ENCODE peak calls at places on chromosome 5, in seven cellular contexts. One of them, this sample, is unnamed.

GRCh38 chr5:179505636-179506261 is 44.6 kb upstream of the RUFY1 start:
- DNase-seq in transverse colon: no peak
- DNase-seq in choroid plexus epithelial cell: no peak
- DNase-seq in fibroblast of the aortic adventitia: no peak
- DNase-seq in uterus: no peak
- DNase-seq in left lung: no peak
- DNase-seq in glutamatergic neuron: no peak
- DNase-seq in this sample: no peak

GRCh38 chr5:4230531-4230904 is 634.9 kb downstream of the IRX1 start:
- DNase-seq in transverse colon: no peak
- DNase-seq in choroid plexus epithelial cell: no peak
- DNase-seq in fibroblast of the aortic adventitia: no peak
- DNase-seq in uterus: no peak
- DNase-seq in left lung: no peak
- DNase-seq in glutamatergic neuron: peak; percentile 35
- DNase-seq in this sample: peak; percentile 54

GRCh38 chr5:174724484-174725260 is at the start of gene MSX2:
- DNase-seq in transverse colon: peak; percentile 84
- DNase-seq in choroid plexus epithelial cell: peak; percentile 79
- DNase-seq in fibroblast of the aortic adventitia: peak; percentile 68
- DNase-seq in uterus: peak; percentile 66
- DNase-seq in left lung: peak; percentile 86
- DNase-seq in glutamatergic neuron: peak; percentile 87
- DNase-seq in this sample: peak; percentile 78

GRCh38 chr5:23466401-23466886 is 41.0 kb upstream of the PRDM9 start:
- DNase-seq in transverse colon: no peak
- DNase-seq in choroid plexus epithelial cell: peak; percentile 73
- DNase-seq in fibroblast of the aortic adventitia: no peak
- DNase-seq in uterus: no peak
- DNase-seq in left lung: no peak
- DNase-seq in glutamatergic neuron: no peak
- DNase-seq in this sample: no peak

GRCh38 chr5:168795943-168796342 is 216.8 kb upstream of the PANK3 start:
- DNase-seq in transverse colon: no peak
- DNase-seq in choroid plexus epithelial cell: no peak
- DNase-seq in fibroblast of the aortic adventitia: no peak
- DNase-seq in uterus: no peak
- DNase-seq in left lung: no peak
- DNase-seq in glutamatergic neuron: no peak
- DNase-seq in this sample: no peak

GRCh38 chr5:149921597-149921996 is 23.0 kb downstream of the PDE6A start:
- DNase-seq in transverse colon: no peak
- DNase-seq in choroid plexus epithelial cell: no peak
- DNase-seq in fibroblast of the aortic adventitia: no peak
- DNase-seq in uterus: no peak
- DNase-seq in left lung: no peak
- DNase-seq in glutamatergic neuron: no peak
- DNase-seq in this sample: no peak

GRCh38 chr5:111960466-111961215 is 203.6 kb upstream of the NREP start:
- DNase-seq in transverse colon: no peak
- DNase-seq in choroid plexus epithelial cell: peak; percentile 45
- DNase-seq in fibroblast of the aortic adventitia: peak; percentile 58
- DNase-seq in uterus: no peak
- DNase-seq in left lung: no peak
- DNase-seq in glutamatergic neuron: no peak
- DNase-seq in this sample: no peak

GRCh38 chr5:93791520-93791972 is 50.1 kb upstream of the POU5F2 start:
- DNase-seq in transverse colon: no peak
- DNase-seq in choroid plexus epithelial cell: peak; percentile 88
- DNase-seq in fibroblast of the aortic adventitia: peak; percentile 10
- DNase-seq in uterus: no peak
- DNase-seq in left lung: no peak
- DNase-seq in glutamatergic neuron: no peak
- DNase-seq in this sample: no peak

GRCh38 chr5:105263522-105263921 is 1700.9 kb upstream of the NUDT12 start:
- DNase-seq in transverse colon: no peak
- DNase-seq in choroid plexus epithelial cell: no peak
- DNase-seq in fibroblast of the aortic adventitia: no peak
- DNase-seq in uterus: no peak
- DNase-seq in left lung: no peak
- DNase-seq in glutamatergic neuron: no peak
- DNase-seq in this sample: no peak

GRCh38 chr5:2163940-2164490 is 281.3 kb upstream of the IRX4 start:
- DNase-seq in transverse colon: no peak
- DNase-seq in choroid plexus epithelial cell: no peak
- DNase-seq in fibroblast of the aortic adventitia: no peak
- DNase-seq in uterus: no peak
- DNase-seq in left lung: no peak
- DNase-seq in glutamatergic neuron: no peak
- DNase-seq in this sample: no peak

GRCh38 chr5:1892685-1893445 is 10.1 kb upstream of the IRX4 start:
- DNase-seq in transverse colon: no peak
- DNase-seq in choroid plexus epithelial cell: no peak
- DNase-seq in fibroblast of the aortic adventitia: no peak
- DNase-seq in uterus: no peak
- DNase-seq in left lung: no peak
- DNase-seq in glutamatergic neuron: no peak
- DNase-seq in this sample: no peak

GRCh38 chr5:151086905-151087360 is 6.1 kb upstream of the TNIP1 start:
- DNase-seq in transverse colon: peak; percentile 79
- DNase-seq in choroid plexus epithelial cell: no peak
- DNase-seq in fibroblast of the aortic adventitia: no peak
- DNase-seq in uterus: no peak
- DNase-seq in left lung: no peak
- DNase-seq in glutamatergic neuron: no peak
- DNase-seq in this sample: no peak

GRCh38 chr5:62093981-62094380 is 212.0 kb upstream of the KIF2A start:
- DNase-seq in transverse colon: no peak
- DNase-seq in choroid plexus epithelial cell: peak; percentile 39
- DNase-seq in fibroblast of the aortic adventitia: peak; percentile 49
- DNase-seq in uterus: no peak
- DNase-seq in left lung: peak; percentile 42
- DNase-seq in glutamatergic neuron: peak; percentile 47
- DNase-seq in this sample: peak; percentile 40

GRCh38 chr5:67414712-67415111 is 218.1 kb upstream of the CD180 start:
- DNase-seq in transverse colon: no peak
- DNase-seq in choroid plexus epithelial cell: peak; percentile 38
- DNase-seq in fibroblast of the aortic adventitia: peak; percentile 70
- DNase-seq in uterus: no peak
- DNase-seq in left lung: no peak
- DNase-seq in glutamatergic neuron: no peak
- DNase-seq in this sample: no peak

GRCh38 chr5:139696894-139697658 is 48.9 kb downstream of the CXXC5 start:
- DNase-seq in transverse colon: peak; percentile 59
- DNase-seq in choroid plexus epithelial cell: peak; percentile 90
- DNase-seq in fibroblast of the aortic adventitia: peak; percentile 84
- DNase-seq in uterus: peak; percentile 82
- DNase-seq in left lung: peak; percentile 70
- DNase-seq in glutamatergic neuron: no peak
- DNase-seq in this sample: no peak

GRCh38 chr5:177306674-177307543 is 3.3 kb downstream of the PRELID1 start:
- DNase-seq in transverse colon: no peak
- DNase-seq in choroid plexus epithelial cell: peak; percentile 95
- DNase-seq in fibroblast of the aortic adventitia: no peak
- DNase-seq in uterus: no peak
- DNase-seq in left lung: no peak
- DNase-seq in glutamatergic neuron: no peak
- DNase-seq in this sample: no peak

GRCh38 chr5:147659166-147659929 is 123.2 kb downstream of the JAKMIP2 start:
- DNase-seq in transverse colon: peak; percentile 38
- DNase-seq in choroid plexus epithelial cell: no peak
- DNase-seq in fibroblast of the aortic adventitia: no peak
- DNase-seq in uterus: no peak
- DNase-seq in left lung: no peak
- DNase-seq in glutamatergic neuron: no peak
- DNase-seq in this sample: no peak

DNA sequence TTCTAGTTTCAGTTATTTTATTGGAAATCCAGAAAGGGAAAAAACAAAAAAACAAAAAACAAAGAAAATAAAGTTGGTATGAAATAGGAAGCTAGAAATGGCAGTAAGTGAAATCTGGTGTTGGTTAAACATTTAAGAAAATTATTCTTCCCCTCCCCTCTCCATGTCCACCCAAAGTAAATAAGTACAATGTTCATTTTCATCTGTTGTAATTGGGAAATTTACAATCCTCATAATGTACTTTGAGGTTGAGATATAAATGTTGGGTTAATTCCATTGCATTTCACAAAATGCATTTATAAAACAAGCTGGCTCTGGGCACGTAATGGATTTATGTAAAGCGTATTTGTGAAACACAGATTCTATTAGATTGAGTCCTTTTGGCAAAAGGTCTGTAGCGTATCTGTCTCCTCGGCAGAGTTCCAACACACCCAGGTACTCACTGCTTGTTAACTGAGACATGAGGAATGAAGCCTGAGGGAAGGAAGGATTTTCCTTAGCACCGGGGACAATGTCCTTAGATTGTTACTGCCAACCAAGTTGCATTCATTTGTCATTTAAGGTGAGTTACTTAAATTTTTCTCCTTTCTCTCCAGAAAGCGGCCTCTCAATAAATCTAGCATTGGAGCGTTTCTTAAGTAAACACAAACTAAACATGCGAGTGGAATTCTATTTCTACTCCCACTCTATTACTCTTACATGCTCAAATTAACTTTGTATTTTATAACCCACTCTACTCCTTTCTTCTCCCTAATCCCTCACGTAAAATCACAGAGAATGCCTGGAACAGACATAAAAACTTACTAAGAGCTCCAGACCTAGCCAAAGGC is 912.3 kb upstream of the WWC1 start:
- DNase-seq in transverse colon: peak; percentile 47
- DNase-seq in choroid plexus epithelial cell: no peak
- DNase-seq in fibroblast of the aortic adventitia: no peak
- DNase-seq in uterus: no peak
- DNase-seq in left lung: no peak
- DNase-seq in glutamatergic neuron: no peak
- DNase-seq in this sample: no peak
- TF ChIP-seq CTCF in transverse colon: no peak
- TF ChIP-seq CTCF in choroid plexus epithelial cell: no peak
- TF ChIP-seq CTCF in fibroblast of the aortic adventitia: no peak
- TF ChIP-seq CTCF in uterus: no peak
- TF ChIP-seq CTCF in left lung: no peak
- TF ChIP-seq CTCF in glutamatergic neuron: no peak
- TF ChIP-seq CTCF in this sample: no peak

GRCh38 chr5:158756873-158757272 is 342.8 kb downstream of the EBF1 start:
- DNase-seq in transverse colon: no peak
- DNase-seq in choroid plexus epithelial cell: no peak
- DNase-seq in fibroblast of the aortic adventitia: peak; percentile 23
- DNase-seq in uterus: no peak
- DNase-seq in left lung: no peak
- DNase-seq in glutamatergic neuron: peak; percentile 27
- DNase-seq in this sample: no peak
- TF ChIP-seq CTCF in transverse colon: no peak
- TF ChIP-seq CTCF in choroid plexus epithelial cell: peak; percentile 22
- TF ChIP-seq CTCF in fibroblast of the aortic adventitia: peak; percentile 42
- TF ChIP-seq CTCF in uterus: no peak
- TF ChIP-seq CTCF in left lung: no peak
- TF ChIP-seq CTCF in glutamatergic neuron: peak; percentile 39
- TF ChIP-seq CTCF in this sample: peak; percentile 28

GRCh38 chr5:141639357-141640050 is 2.7 kb downstream of the RELL2 start:
- DNase-seq in transverse colon: no peak
- DNase-seq in choroid plexus epithelial cell: no peak
- DNase-seq in fibroblast of the aortic adventitia: no peak
- DNase-seq in uterus: no peak
- DNase-seq in left lung: no peak
- DNase-seq in glutamatergic neuron: no peak
- DNase-seq in this sample: no peak

GRCh38 chr5:141640698-141641097 is 3.9 kb downstream of the RELL2 start:
- DNase-seq in transverse colon: no peak
- DNase-seq in choroid plexus epithelial cell: no peak
- DNase-seq in fibroblast of the aortic adventitia: no peak
- DNase-seq in uterus: no peak
- DNase-seq in left lung: no peak
- DNase-seq in glutamatergic neuron: no peak
- DNase-seq in this sample: no peak

GRCh38 chr5:141640051-141640415 is 3.2 kb downstream of the RELL2 start:
- DNase-seq in transverse colon: no peak
- DNase-seq in choroid plexus epithelial cell: no peak
- DNase-seq in fibroblast of the aortic adventitia: no peak
- DNase-seq in uterus: no peak
- DNase-seq in left lung: no peak
- DNase-seq in glutamatergic neuron: no peak
- DNase-seq in this sample: no peak

GRCh38 chr5:141638771-141639170 is 2.0 kb downstream of the RELL2 start:
- DNase-seq in transverse colon: no peak
- DNase-seq in choroid plexus epithelial cell: no peak
- DNase-seq in fibroblast of the aortic adventitia: no peak
- DNase-seq in uterus: no peak
- DNase-seq in left lung: no peak
- DNase-seq in glutamatergic neuron: no peak
- DNase-seq in this sample: no peak

GRCh38 chr5:141641634-141642278 is 5.0 kb downstream of the RELL2 start:
- DNase-seq in transverse colon: no peak
- DNase-seq in choroid plexus epithelial cell: peak; percentile 85
- DNase-seq in fibroblast of the aortic adventitia: peak; percentile 59
- DNase-seq in uterus: no peak
- DNase-seq in left lung: no peak
- DNase-seq in glutamatergic neuron: no peak
- DNase-seq in this sample: no peak
- TF ChIP-seq CTCF in transverse colon: no peak
- TF ChIP-seq CTCF in choroid plexus epithelial cell: peak; percentile 59
- TF ChIP-seq CTCF in fibroblast of the aortic adventitia: peak; percentile 35
- TF ChIP-seq CTCF in uterus: no peak
- TF ChIP-seq CTCF in left lung: no peak
- TF ChIP-seq CTCF in glutamatergic neuron: no peak
- TF ChIP-seq CTCF in this sample: no peak

GRCh38 chr5:129177451-129177850 is 82.9 kb downstream of the ISOC1 start:
- DNase-seq in transverse colon: no peak
- DNase-seq in choroid plexus epithelial cell: no peak
- DNase-seq in fibroblast of the aortic adventitia: no peak
- DNase-seq in uterus: no peak
- DNase-seq in left lung: no peak
- DNase-seq in glutamatergic neuron: no peak
- DNase-seq in this sample: no peak

GRCh38 chr5:129174447-129174846 is 79.9 kb downstream of the ISOC1 start:
- DNase-seq in transverse colon: no peak
- DNase-seq in choroid plexus epithelial cell: no peak
- DNase-seq in fibroblast of the aortic adventitia: no peak
- DNase-seq in uterus: no peak
- DNase-seq in left lung: no peak
- DNase-seq in glutamatergic neuron: no peak
- DNase-seq in this sample: no peak

GRCh38 chr5:129171194-129171944 is 76.8 kb downstream of the ISOC1 start:
- DNase-seq in transverse colon: no peak
- DNase-seq in choroid plexus epithelial cell: no peak
- DNase-seq in fibroblast of the aortic adventitia: peak; percentile 17
- DNase-seq in uterus: peak; percentile 46
- DNase-seq in left lung: no peak
- DNase-seq in glutamatergic neuron: no peak
- DNase-seq in this sample: no peak

DNA sequence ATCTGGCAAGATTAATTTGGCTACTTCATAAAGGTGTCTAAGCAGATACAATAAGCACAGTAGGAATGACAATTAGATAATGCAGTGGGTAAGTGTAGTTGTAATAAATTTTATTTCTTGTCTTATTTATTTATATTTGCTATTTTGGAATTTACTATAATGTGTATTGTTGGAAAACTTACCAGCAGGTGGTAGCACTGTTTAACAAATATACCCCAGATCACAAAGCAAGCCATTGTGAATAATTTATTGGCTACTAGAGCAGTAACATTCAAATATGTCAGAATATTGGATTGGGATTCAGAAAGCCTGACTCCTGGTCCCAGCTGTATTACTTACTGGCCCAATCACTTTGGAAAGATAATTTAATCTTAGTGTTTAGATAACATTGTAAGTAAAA is 78.0 kb downstream of the ISOC1 start:
- DNase-seq in transverse colon: no peak
- DNase-seq in choroid plexus epithelial cell: peak; percentile 16
- DNase-seq in fibroblast of the aortic adventitia: peak; percentile 71
- DNase-seq in uterus: no peak
- DNase-seq in left lung: no peak
- DNase-seq in glutamatergic neuron: no peak
- DNase-seq in this sample: no peak
- TF ChIP-seq CTCF in transverse colon: no peak
- TF ChIP-seq CTCF in choroid plexus epithelial cell: peak; percentile 10
- TF ChIP-seq CTCF in fibroblast of the aortic adventitia: peak; percentile 30
- TF ChIP-seq CTCF in uterus: peak; percentile 37
- TF ChIP-seq CTCF in left lung: no peak
- TF ChIP-seq CTCF in glutamatergic neuron: peak; percentile 24
- TF ChIP-seq CTCF in this sample: peak; percentile 65